ENCODE peak calls at places on chromosomes 16 and 17, in nine cellular contexts. M, L, T, A, H, K, I, R and Z are unnamed samples.

GRCh38 chr17:82860606-82861392 is 21.0 kb upstream of the ZNF750 start:
- DNase-seq in T (no peak), I (no peak), H (no peak), A (no peak), M (no peak), K (no peak), L (no peak), R (no peak), Z (no peak)

GRCh38 chr16:70740919-70741778 is 55.3 kb upstream of the MTSS2 start:
- DNase-seq in T (no peak), A (no peak), R (peak; percentile 76), K (no peak), L (no peak), H (peak; percentile 80), M (peak; percentile 69), I (peak; percentile 69), Z (no peak)

GRCh38 chr16:57945740-57946138 is 25.2 kb downstream of the CNGB1 start:
- DNase-seq in K (no peak), R (no peak), A (no peak), M (no peak), T (no peak), I (no peak), L (no peak), H (no peak), Z (no peak)

GRCh38 chr17:57720636-57721035 is 24.5 kb downstream of the CCDC182 start:
- DNase-seq in H (no peak), R (no peak), A (no peak), I (no peak), M (no peak), K (no peak), L (no peak), T (no peak), Z (no peak)

GRCh38 chr16:57106767-57107166 is 14.4 kb downstream of the CPNE2 start:
- DNase-seq in R (peak; percentile 24), H (no peak), K (no peak), M (no peak), L (no peak), T (no peak), I (no peak), A (no peak), Z (no peak)

GRCh38 chr16:88681084-88681680 is 5.1 kb downstream of the SNAI3 start:
- DNase-seq in I (no peak), A (no peak), R (no peak), T (peak; percentile 93), L (no peak), K (no peak), H (no peak), M (no peak), Z (no peak)

GRCh38 chr17:3738562-3739295 is 15.0 kb downstream of the HASPIN start:
- DNase-seq in K (no peak), I (no peak), A (no peak), T (peak; percentile 49), R (no peak), L (no peak), M (no peak), H (peak; percentile 9), Z (no peak)

GRCh38 chr16:27813591-27813990 is 249.9 kb downstream of the GSG1L start:
- DNase-seq in I (no peak), R (no peak), T (no peak), L (no peak), K (peak; percentile 37), M (no peak), H (no peak), A (no peak), Z (no peak)

GRCh38 chr17:79947351-79948031 is 88.2 kb downstream of the TBC1D16 start:
- DNase-seq in R (peak; percentile 92), T (no peak), A (no peak), K (peak; percentile 56), H (peak; percentile 91), M (no peak), I (no peak), L (no peak), Z (no peak)

GRCh38 chr16:27431773-27432599 is 30.0 kb downstream of the IL21R start:
- DNase-seq in H (no peak), T (no peak), K (peak; percentile 31), L (peak; percentile 16), I (no peak), R (peak; percentile 65), A (no peak), M (peak; percentile 76), Z (peak; percentile 4)

GRCh38 chr16:593406-593805 is 3.5 kb downstream of the RAB40C start:
- DNase-seq in R (no peak), L (no peak), A (no peak), K (no peak), H (no peak), T (no peak), I (no peak), M (no peak), Z (no peak)

GRCh38 chr17:70613681-70614080 is 444.3 kb downstream of the KCNJ2 start:
- DNase-seq in K (no peak), M (no peak), L (no peak), R (no peak), I (no peak), T (no peak), A (no peak), H (no peak), Z (no peak)

GRCh38 chr17:43673516-43674323 is 12.0 kb upstream of the MEOX1 start:
- DNase-seq in A (peak; percentile 49), L (peak; percentile 65), K (peak; percentile 81), M (peak; percentile 49), H (peak; percentile 64), T (peak; percentile 65), R (peak; percentile 63), I (no peak), Z (peak; percentile 72)

GRCh38 chr16:66695935-66696668 is 441 bp downstream of the CMTM4 start:
- DNase-seq in M (no peak), I (no peak), T (no peak), H (no peak), L (peak; percentile 18), K (peak; percentile 66), A (no peak), R (no peak), Z (peak; percentile 46)

GRCh38 chr16:15949210-15950166 is at the start of gene ABCC1:
- DNase-seq in A (no peak), K (no peak), L (peak; percentile 53), T (peak; percentile 74), M (no peak), H (no peak), R (no peak), I (no peak), Z (peak; percentile 34)
- TF ChIP-seq CTCF in A (no peak), K (peak; percentile 13), L (no peak), T (peak; percentile 62), M (no peak), H (no peak), R (no peak), I (no peak), Z (peak; percentile 19)

DNA sequence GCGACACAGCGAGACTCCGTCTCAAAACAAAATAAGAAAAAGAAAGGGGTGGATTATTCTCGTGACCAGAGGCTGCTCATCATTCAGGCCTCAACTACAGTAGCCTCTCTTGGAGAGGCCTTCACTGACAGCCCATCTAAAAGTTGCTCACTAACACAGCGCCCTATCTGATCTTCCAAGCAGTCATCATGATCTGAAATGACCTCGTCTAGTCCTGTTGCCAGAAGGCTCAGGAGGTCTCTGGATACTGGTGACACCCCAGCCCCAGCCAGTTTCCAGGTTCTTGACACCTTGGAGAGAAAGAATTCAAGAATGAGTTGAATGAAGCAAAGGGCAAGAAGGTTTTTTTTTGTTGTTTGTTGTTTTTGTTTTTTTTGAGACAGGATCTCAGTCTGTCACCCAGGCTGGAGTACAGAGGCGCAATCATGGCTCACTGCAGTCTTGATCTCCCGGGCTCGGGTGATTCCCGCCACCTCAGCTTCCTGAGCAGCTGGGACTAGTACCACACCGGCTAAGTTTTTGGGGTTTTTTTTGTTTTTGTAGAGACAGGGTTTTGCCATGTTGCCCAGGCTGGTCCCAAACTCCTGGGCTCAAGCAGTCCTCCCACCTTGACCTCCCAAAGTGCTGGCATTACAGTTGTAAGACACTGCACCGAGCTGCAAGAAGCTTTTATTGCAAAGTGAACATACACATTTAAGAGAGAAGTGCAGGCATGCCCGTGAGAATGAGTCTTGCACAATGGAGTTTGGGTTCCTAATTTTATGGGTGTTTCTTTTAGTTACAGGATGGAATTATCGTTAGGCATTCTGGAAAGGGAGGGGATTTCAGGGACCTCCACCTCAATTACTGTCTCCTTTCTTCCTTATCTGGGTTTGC is 2.7 kb upstream of the ZC3H7A start:
- DNase-seq in I (no peak), K (no peak), H (no peak), M (no peak), L (no peak), A (no peak), T (peak; percentile 36), R (no peak), Z (no peak)
- TF ChIP-seq CTCF in I (no peak), K (no peak), H (no peak), M (no peak), L (no peak), A (no peak), T (no peak), R (no peak), Z (no peak)

GRCh38 chr17:68169840-68170239 is 78.0 kb upstream of the AMZ2 start:
- DNase-seq in M (no peak), H (no peak), I (no peak), L (no peak), T (no peak), K (no peak), A (no peak), R (no peak), Z (no peak)

GRCh38 chr17:68170246-68170645 is 77.6 kb upstream of the AMZ2 start:
- DNase-seq in M (no peak), K (no peak), I (no peak), T (no peak), A (no peak), L (no peak), H (no peak), R (no peak), Z (no peak)

GRCh38 chr17:68175905-68176304 is 71.9 kb upstream of the AMZ2 start:
- DNase-seq in H (no peak), R (no peak), L (no peak), T (no peak), A (no peak), K (no peak), M (no peak), I (no peak), Z (no peak)

GRCh38 chr17:68175416-68175815 is 72.4 kb upstream of the AMZ2 start:
- DNase-seq in R (no peak), H (no peak), I (no peak), T (no peak), M (no peak), L (no peak), K (no peak), A (no peak), Z (no peak)

DNA sequence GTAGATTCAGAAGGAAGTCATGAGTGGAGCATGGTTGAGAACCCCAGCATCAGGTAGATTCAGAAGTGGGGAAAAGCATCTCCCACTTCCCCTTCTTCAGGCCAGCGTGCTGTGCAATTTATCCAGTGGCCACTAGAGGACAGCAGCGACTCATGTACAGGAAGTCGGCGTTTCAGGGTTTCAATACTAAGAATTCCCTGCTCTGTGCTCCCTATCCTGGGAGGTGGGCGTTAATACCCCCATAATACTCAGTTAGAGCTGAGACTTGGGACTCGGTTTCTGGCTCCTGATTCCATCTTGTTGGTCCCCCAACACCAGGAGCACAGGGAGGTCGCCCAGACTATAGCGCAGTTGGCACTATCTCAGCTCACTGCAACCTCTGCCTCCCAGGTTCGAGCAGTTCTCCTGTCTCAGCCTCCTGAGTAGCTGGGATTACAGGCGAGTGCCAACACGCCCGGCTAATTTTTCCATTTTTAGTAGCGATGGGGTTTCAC is 75.3 kb upstream of the AMZ2 start:
- DNase-seq in M (peak; percentile 41), A (peak; percentile 63), L (peak; percentile 58), I (no peak), H (peak; percentile 62), K (peak; percentile 83), R (peak; percentile 54), T (peak; percentile 85), Z (peak; percentile 59)
- TF ChIP-seq CTCF in M (peak; percentile 97), A (peak; percentile 99), L (peak; percentile 91), I (peak; percentile 92), H (peak; percentile 98), K (peak; percentile 96), R (peak; percentile 97), T (peak; percentile 100), Z (peak; percentile 91)

GRCh38 chr16:24116371-24116770 is 139.8 kb upstream of the CACNG3 start:
- DNase-seq in R (no peak), K (no peak), H (no peak), I (no peak), T (no peak), L (no peak), A (no peak), M (no peak), Z (no peak)
- TF ChIP-seq CTCF in R (no peak), K (no peak), H (no peak), I (no peak), T (no peak), L (no peak), A (no peak), M (no peak), Z (no peak)